ENCODE peak calls at places on chromosome 2, in five cellular contexts. Z is GM20000; O is fibroblast of the conjunctiva; J is iPS-NIHi11; Y is central memory CD8-positive, alpha-beta T cell. C is an unnamed sample.

GRCh38 chr2:64779117-64779690 is 125.5 kb upstream of the SERTAD2 start:
- DNase-seq in Z (no peak), O (peak; percentile 14), J (no peak), Y (no peak), C (no peak)

GRCh38 chr2:236404346-236404745 is 140.1 kb upstream of the ASB18 start:
- DNase-seq in Z (no peak), O (no peak), J (no peak), Y (no peak), C (no peak)

GRCh38 chr2:186570587-186570986 is 19.3 kb upstream of the ITGAV start:
- DNase-seq in Z (no peak), O (no peak), J (no peak), Y (no peak), C (no peak)

GRCh38 chr2:237818066-237818473 is 19.5 kb downstream of the RBM44 start:
- DNase-seq in Z (no peak), O (peak; percentile 58), J (no peak), Y (no peak), C (no peak)

GRCh38 chr2:80896576-80896975 is 592.0 kb upstream of the LRRTM1 start:
- DNase-seq in Z (no peak), O (no peak), J (no peak), Y (no peak), C (no peak)

GRCh38 chr2:30205456-30205855 is 25.9 kb upstream of the LBH start:
- DNase-seq in Z (no peak), O (no peak), J (no peak), Y (no peak), C (no peak)

GRCh38 chr2:109246176-109246575 is 117.2 kb downstream of the SH3RF3 start:
- DNase-seq in Z (no peak), O (no peak), J (no peak), Y (no peak), C (no peak)

GRCh38 chr2:55420901-55421300 is 1.2 kb upstream of the CCDC88A start:
- DNase-seq in Z (peak; percentile 20), O (no peak), J (no peak), Y (no peak), C (no peak)

GRCh38 chr2:11839916-11840315 is 93.5 kb downstream of the LPIN1 start:
- DNase-seq in Z (no peak), O (no peak), J (no peak), Y (no peak), C (no peak)

GRCh38 chr2:156329031-156329921 is 3.2 kb downstream of the NR4A2 start:
- DNase-seq in Z (peak; percentile 15), O (no peak), J (peak; percentile 38), Y (no peak), C (no peak)

GRCh38 chr2:7987992-7988391 is 693.9 kb upstream of the ID2 start:
- DNase-seq in Z (no peak), O (no peak), J (no peak), Y (no peak), C (no peak)

GRCh38 chr2:79776461-79777146 is 263.8 kb downstream of the CTNNA2 start:
- DNase-seq in Z (no peak), O (no peak), J (no peak), Y (no peak), C (no peak)

GRCh38 chr2:28350791-28351285 is 41.8 kb upstream of the FOSL2 start:
- DNase-seq in Z (no peak), O (no peak), J (no peak), Y (no peak), C (no peak)

GRCh38 chr2:62287895-62288589 is 92.1 kb downstream of the B3GNT2 start:
- DNase-seq in Z (no peak), O (peak; percentile 32), J (no peak), Y (peak; percentile 49), C (peak; percentile 57)

GRCh38 chr2:157339965-157340655 is 14.5 kb upstream of the ERMN start:
- DNase-seq in Z (no peak), O (no peak), J (no peak), Y (no peak), C (no peak)

GRCh38 chr2:143525006-143525405 is 395.8 kb downstream of the ARHGAP15 start:
- DNase-seq in Z (no peak), O (no peak), J (no peak), Y (no peak), C (no peak)

GRCh38 chr2:30486655-30487054 is 39.6 kb downstream of the LCLAT1 start:
- DNase-seq in Z (no peak), O (no peak), J (no peak), Y (no peak), C (no peak)

GRCh38 chr2:142827170-142827569 is 50.3 kb upstream of the KYNU start:
- DNase-seq in Z (no peak), O (no peak), J (no peak), Y (no peak), C (no peak)

GRCh38 chr2:181120625-181121024 is 140.2 kb downstream of the UBE2E3 start:
- DNase-seq in Z (no peak), O (no peak), J (no peak), Y (no peak), C (peak; percentile 8)

GRCh38 chr2:217903859-217904613 is 98.8 kb downstream of the TNS1 start:
- DNase-seq in Z (no peak), O (no peak), J (no peak), Y (no peak), C (no peak)

GRCh38 chr2:231672617-231673347 is 35.5 kb upstream of the PTMA start:
- DNase-seq in Z (peak; percentile 77), O (no peak), J (peak; percentile 67), Y (no peak), C (no peak)

GRCh38 chr2:160353166-160353565 is 140.4 kb downstream of the RBMS1 start:
- DNase-seq in Z (peak; percentile 4), O (no peak), J (no peak), Y (no peak), C (peak; percentile 37)

GRCh38 chr2:178949584-178949983 is 100.4 kb downstream of the CCDC141 start:
- DNase-seq in Z (no peak), O (no peak), J (no peak), Y (no peak), C (no peak)

GRCh38 chr2:195486987-195487644 is 169.9 kb upstream of the SLC39A10 start:
- DNase-seq in Z (no peak), O (no peak), J (no peak), Y (no peak), C (peak; percentile 44)

GRCh38 chr2:241733391-241734207 is 831 bp upstream of the D2HGDH start:
- DNase-seq in Z (no peak), O (no peak), J (no peak), Y (no peak), C (no peak)

GRCh38 chr2:3631161-3631850 is 26.7 kb upstream of the ALLC start:
- DNase-seq in Z (no peak), O (no peak), J (no peak), Y (no peak), C (no peak)

GRCh38 chr2:239355724-239356123 is 45.1 kb downstream of the HDAC4 start:
- DNase-seq in Z (no peak), O (no peak), J (no peak), Y (no peak), C (no peak)

GRCh38 chr2:63598971-63599370 is 10.2 kb downstream of the MDH1 start:
- DNase-seq in Z (no peak), O (no peak), J (no peak), Y (no peak), C (no peak)

GRCh38 chr2:28004086-28004485 is 113.6 kb downstream of the BABAM2 start:
- DNase-seq in Z (no peak), O (no peak), J (no peak), Y (no peak), C (no peak)

GRCh38 chr2:199085201-199085750 is 372.5 kb downstream of the SATB2 start:
- DNase-seq in Z (no peak), O (no peak), J (no peak), Y (no peak), C (no peak)

GRCh38 chr2:229314117-229314516 is 43.0 kb upstream of the PID1 start:
- DNase-seq in Z (no peak), O (no peak), J (no peak), Y (no peak), C (no peak)

GRCh38 chr2:99389946-99390345 is 52.8 kb downstream of the EIF5B start:
- DNase-seq in Z (no peak), O (no peak), J (no peak), Y (no peak), C (no peak)

GRCh38 chr2:21291281-21291825 is 167.6 kb downstream of the TDRD15 start:
- DNase-seq in Z (no peak), O (no peak), J (no peak), Y (no peak), C (peak; percentile 50)

GRCh38 chr2:16666453-16666801 is 793 bp upstream of the CYRIA start:
- DNase-seq in Z (no peak), O (no peak), J (no peak), Y (no peak), C (no peak)

GRCh38 chr2:6692061-6692460 is 173.6 kb downstream of the CMPK2 start:
- DNase-seq in Z (no peak), O (no peak), J (no peak), Y (no peak), C (no peak)